ENCODE peak calls at places on chromosome 10, in ten cellular contexts. L is activated T-helper 1 cell treated with anti-CD3 and anti-CD28 coated beads, Interleukin-2, amount 50 U/mL, for 16 hours; Y is HCT116; E is H7; I is Ammon's horn; G is Kasumi-1; B is NCI-H2081; X is stimulated activated CD8-positive, alpha-beta memory T cell treated with anti-CD3 and anti-CD28 coated beads, Interleukin-15, amount 100 ng/mL, for 24 hours; A is T-helper 2 cell; C is thyroid gland. T is an unnamed sample.

GRCh38 chr10:17062493-17063487 is 66.8 kb downstream of the CUBN start:
- DNase-seq in X (no peak), Y (peak), L (no peak), G (no peak), B (no peak), A (no peak), C (no peak), E (peak), I (no peak), T (no peak)

GRCh38 chr10:93481213-93481930 is 762 bp downstream of the MYOF start:
- DNase-seq in L (no peak), E (no peak), A (no peak), B (no peak), Y (no peak), X (no peak), C (no peak), I (no peak), G (no peak), T (no peak)

GRCh38 chr10:43963379-43963778 is 314.7 kb upstream of the ZNF32 start:
- DNase-seq in L (no peak), G (no peak), I (no peak), B (no peak), A (no peak), X (no peak), E (no peak), C (no peak), Y (no peak), T (no peak)

GRCh38 chr10:100345570-100346330 is 1.3 kb upstream of the SCD start:
- DNase-seq in G (no peak), E (no peak), I (no peak), L (no peak), C (no peak), X (no peak), B (no peak), Y (no peak), A (no peak), T (no peak)

GRCh38 chr10:71569775-71570588 is 149.6 kb downstream of the C10orf105 start:
- DNase-seq in L (peak), I (peak), A (peak), C (peak), G (peak), X (peak), E (peak), B (peak), Y (peak), T (peak)

GRCh38 chr10:101052285-101052684 is 9.5 kb upstream of the KAZALD1 start:
- DNase-seq in C (no peak), I (no peak), X (no peak), L (no peak), A (no peak), G (no peak), Y (no peak), B (no peak), E (no peak), T (no peak)

GRCh38 chr10:58651742-58652141 is 139.1 kb downstream of the BICC1 start:
- DNase-seq in A (no peak), B (no peak), E (no peak), L (no peak), I (no peak), G (no peak), C (no peak), Y (no peak), X (no peak), T (no peak)

GRCh38 chr10:30013684-30014246 is 45.6 kb downstream of the JCAD start:
- DNase-seq in G (no peak), I (peak), C (peak), L (no peak), E (no peak), A (no peak), B (peak), X (no peak), Y (no peak), T (no peak)

GRCh38 chr10:78650122-78650521 is 418.6 kb upstream of the ZMIZ1 start:
- DNase-seq in E (no peak), A (no peak), L (no peak), B (no peak), X (no peak), Y (no peak), I (no peak), G (no peak), C (no peak), T (no peak)

GRCh38 chr10:76576276-76576962 is 1061.2 kb downstream of the KCNMA1 start:
- DNase-seq in Y (no peak), C (peak), E (no peak), A (no peak), G (no peak), L (no peak), I (no peak), B (no peak), X (no peak), T (no peak)

GRCh38 chr10:111756541-111757061 is 427.0 kb downstream of the GPAM start:
- DNase-seq in B (peak), I (peak), A (no peak), L (no peak), G (peak), E (peak), C (peak), X (no peak), Y (peak), T (no peak)

GRCh38 chr10:110392860-110393732 is 88.4 kb upstream of the SMNDC1 start:
- DNase-seq in C (no peak), X (no peak), I (peak), E (peak), B (no peak), L (no peak), G (no peak), A (no peak), Y (no peak), T (no peak)

GRCh38 chr10:48406204-48406603 is 99.7 kb downstream of the MAPK8 start:
- DNase-seq in Y (peak), C (peak), X (no peak), I (no peak), G (peak), A (no peak), E (peak), L (no peak), B (no peak), T (no peak)

GRCh38 chr10:30701471-30702173 is 72.1 kb upstream of the LYZL2 start:
- DNase-seq in G (peak), I (no peak), X (no peak), B (peak), A (no peak), L (peak), C (no peak), Y (no peak), E (no peak), T (peak)

GRCh38 chr10:98460837-98461499 is 14.2 kb upstream of the HPS1 start:
- DNase-seq in I (no peak), A (no peak), Y (peak), X (no peak), E (no peak), L (no peak), C (peak), G (no peak), B (no peak), T (no peak)

GRCh38 chr10:44457259-44457658 is 72.4 kb upstream of the CXCL12 start:
- DNase-seq in B (no peak), A (no peak), X (no peak), Y (no peak), G (no peak), E (no peak), I (no peak), C (no peak), L (no peak), T (no peak)

GRCh38 chr10:72764151-72764550 is 72.2 kb downstream of the MCU start:
- DNase-seq in E (no peak), C (no peak), A (no peak), Y (no peak), G (no peak), I (no peak), X (no peak), B (no peak), L (no peak), T (no peak)

GRCh38 chr10:52644678-52645434 is 127.7 kb downstream of the MBL2 start:
- DNase-seq in C (peak), Y (peak), I (peak), E (peak), A (no peak), L (no peak), G (peak), B (peak), X (no peak), T (no peak)

T was measured in CD4-positive, alpha-beta T cell.